ENCODE peak calls at places on chromosomes 3 and 15, in five cellular contexts. E is tibial nerve, B is upper lobe of left lung, O is stomach, U is A549. W is an unnamed sample. For H3K4me1, the result is how much of the 10 kb centered on the place peaks cover.

GRCh38 chr3:15964605-15965061 is 166.9 kb upstream of the ANKRD28 start:
- DNase-seq in O (no peak), B (no peak), U (no peak), E (peak), W (no peak)

GRCh38 chr3:99645277-99646106 is 7.1 kb downstream of the COL8A1 start:
- DNase-seq in O (no peak), E (no peak), B (no peak), U (peak), W (no peak)

GRCh38 chr3:42680256-42680655 is 5.1 kb upstream of the KLHL40 start:
- DNase-seq in U (no peak), B (no peak), O (no peak), E (no peak), W (no peak)

GRCh38 chr15:65285291-65286068 is 1.2 kb downstream of the PARP16 start:
- DNase-seq in O (no peak), E (no peak), B (no peak), U (no peak), W (no peak)

GRCh38 chr3:99999541-99999940 is 114.8 kb downstream of the FILIP1L start:
- DNase-seq in B (no peak), U (no peak), O (no peak), E (no peak), W (no peak)

GRCh38 chr15:92377083-92377789 is 16.4 kb upstream of the ST8SIA2 start:
- DNase-seq in O (no peak), E (no peak), U (peak), B (no peak), W (no peak)

GRCh38 chr3:15121936-15122335 is 23.0 kb upstream of the RBSN start:
- DNase-seq in E (no peak), O (no peak), U (no peak), B (no peak), W (no peak)

GRCh38 chr3:46666471-46666845 is 27.0 kb downstream of the ALS2CL start:
- DNase-seq in B (no peak), U (no peak), E (no peak), O (peak), W (peak)

GRCh38 chr3:182136008-182136910 is 424.5 kb downstream of the SOX2 start:
- DNase-seq in B (no peak), E (no peak), O (no peak), U (peak), W (no peak)

GRCh38 chr15:42427429-42428223 is 63.3 kb downstream of the ZNF106 start:
- DNase-seq in E (no peak), B (no peak), O (no peak), U (no peak), W (no peak)

GRCh38 chr3:13703071-13703470 is 154.1 kb downstream of the FBLN2 start:
- DNase-seq in O (no peak), E (no peak), U (no peak), B (no peak), W (peak)

GRCh38 chr15:25543156-25543555 is 104.3 kb upstream of the UBE3A start:
- DNase-seq in B (no peak), U (no peak), E (peak), O (no peak), W (no peak)

GRCh38 chr15:81373996-81374395 is at the start of gene TMC3:
- DNase-seq in O (no peak), E (no peak), B (no peak), U (no peak), W (no peak)

GRCh38 chr3:73766599-73767378 is 142.0 kb upstream of the PDZRN3 start:
- DNase-seq in O (no peak), B (no peak), U (no peak), E (peak), W (no peak)

GRCh38 chr15:40899536-40900207 is 5.4 kb downstream of the VPS18 start:
- DNase-seq in U (no peak), E (no peak), O (no peak), B (peak), W (no peak)

GRCh38 chr3:179260949-179261765 is 10.2 kb upstream of the KCNMB3 start:
- DNase-seq in E (peak), B (peak), O (peak), U (peak), W (no peak)

GRCh38 chr15:58501636-58502178 is 69.9 kb downstream of the LIPC start:
- DNase-seq in U (no peak), B (no peak), E (no peak), O (no peak), W (no peak)

GRCh38 chr3:10973196-10973595 is 19.4 kb upstream of the SLC6A1 start:
- DNase-seq in O (no peak), E (no peak), U (no peak), B (no peak), W (no peak)

GRCh38 chr3:42684632-42685362 is 540 bp upstream of the KLHL40 start:
- DNase-seq in U (no peak), B (no peak), O (no peak), E (no peak), W (peak)

GRCh38 chr15:71683401-71684274 is 126.7 kb upstream of the NR2E3 start:
- DNase-seq in E (no peak), B (no peak), O (no peak), U (no peak), W (no peak)

GRCh38 chr3:182947892-182948291 is 32.4 kb downstream of the DCUN1D1 start:
- DNase-seq in U (peak), O (no peak), B (no peak), E (no peak), W (no peak)

GRCh38 chr3:31268868-31269267 is 263.9 kb upstream of the STT3B start:
- DNase-seq in B (no peak), O (no peak), E (no peak), U (no peak), W (no peak)

GRCh38 chr3:40504636-40505430 is 1.0 kb upstream of the ZNF620 start:
- DNase-seq in U (peak), B (no peak), E (peak), O (no peak), W (peak)

GRCh38 chr3:104873331-104873730 is 493.4 kb upstream of the ALCAM start:
- DNase-seq in E (no peak), B (no peak), U (no peak), O (no peak), W (no peak)

GRCh38 chr15:66780973-66781718 is 79.1 kb downstream of the SMAD6 start:
- DNase-seq in B (peak), E (no peak), O (no peak), U (no peak), W (no peak)

GRCh38 chr15:66778716-66779115 is 76.7 kb downstream of the SMAD6 start:
- DNase-seq in O (no peak), U (no peak), B (no peak), E (no peak), W (no peak)

GRCh38 chr15:66778314-66778665 is 76.3 kb downstream of the SMAD6 start:
- DNase-seq in E (no peak), O (no peak), U (no peak), B (no peak), W (no peak)

GRCh38 chr15:66779331-66780009 is 77.4 kb downstream of the SMAD6 start:
- DNase-seq in B (no peak), U (no peak), E (no peak), O (no peak), W (no peak)

DNA sequence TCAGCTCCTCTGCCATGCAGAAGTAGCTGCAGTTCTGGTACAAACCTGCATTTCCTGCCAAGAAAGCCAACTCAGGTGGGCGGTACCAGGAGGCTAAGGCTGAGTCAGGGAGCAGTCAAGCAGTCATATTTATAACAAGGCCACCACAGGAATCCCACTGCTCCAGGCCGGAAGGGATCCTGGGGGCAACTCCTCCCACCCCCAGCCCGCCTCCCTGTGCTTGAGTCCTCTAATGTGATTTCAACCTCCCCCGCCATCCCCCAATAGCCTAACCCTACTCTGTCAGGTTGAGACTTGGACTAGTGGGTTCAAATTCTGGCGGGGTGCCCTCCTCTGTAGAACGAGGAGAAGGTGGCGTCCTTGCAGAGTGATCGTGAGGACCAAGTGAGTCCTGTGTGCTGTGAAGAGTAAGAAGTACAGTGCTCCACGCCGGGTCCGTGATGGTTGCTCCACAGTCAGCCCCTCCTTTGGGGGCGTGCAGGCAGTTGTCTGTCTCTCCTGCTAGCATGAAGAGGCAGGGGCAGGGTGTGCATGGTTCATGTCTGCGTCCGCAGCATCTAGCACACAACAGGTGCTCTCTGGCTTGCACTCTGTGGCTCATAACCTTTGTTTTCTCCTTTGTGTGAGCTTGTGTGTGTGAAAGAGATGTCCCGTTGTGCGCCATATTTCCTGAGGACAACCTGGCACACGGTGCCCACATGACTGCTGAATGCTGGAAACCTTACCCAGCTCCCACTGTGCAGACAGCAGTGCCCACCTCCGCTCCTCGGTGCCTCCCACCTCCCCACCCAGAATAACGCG is 78.3 kb downstream of the SMAD6 start:
- DNase-seq in B (no peak), E (no peak), O (no peak), U (peak), W (no peak)
- TF ChIP-seq EP300 in B (no peak), E (no peak), O (no peak), U (no peak), W (no peak)

GRCh38 chr3:187261541-187261969 is 30.0 kb downstream of the MASP1 start:
- DNase-seq in E (no peak), O (no peak), U (no peak), B (no peak), W (no peak)
- H3K4me1 ChIP-seq in E (under half), O (under half), U (under half), B (under half), W (under half)

GRCh38 chr3:64759811-64760210 is 72.0 kb upstream of the ADAMTS9 start:
- DNase-seq in U (no peak), O (no peak), B (no peak), E (no peak), W (no peak)
- TF ChIP-seq EP300 in U (no peak), O (no peak), B (peak), E (no peak), W (peak)

GRCh38 chr15:100770781-100771584 is 108.6 kb upstream of the ALDH1A3 start:
- DNase-seq in E (no peak), O (no peak), U (no peak), B (no peak), W (no peak)

GRCh38 chr15:100771745-100772144 is 107.9 kb upstream of the ALDH1A3 start:
- DNase-seq in O (no peak), E (no peak), B (no peak), U (no peak), W (peak)

GRCh38 chr15:100768501-100768931 is 111.1 kb upstream of the ALDH1A3 start:
- DNase-seq in B (no peak), U (no peak), O (no peak), E (no peak), W (peak)

GRCh38 chr15:100769043-100769974 is 110.3 kb upstream of the ALDH1A3 start:
- DNase-seq in B (peak), E (no peak), O (no peak), U (no peak), W (peak)

GRCh38 chr15:100769975-100770340 is 109.7 kb upstream of the ALDH1A3 start:
- DNase-seq in B (no peak), U (no peak), O (no peak), E (no peak), W (no peak)
- H3K4me1 ChIP-seq in B (under half), U (under half), O (under half), E (under half), W (under half)

DNA sequence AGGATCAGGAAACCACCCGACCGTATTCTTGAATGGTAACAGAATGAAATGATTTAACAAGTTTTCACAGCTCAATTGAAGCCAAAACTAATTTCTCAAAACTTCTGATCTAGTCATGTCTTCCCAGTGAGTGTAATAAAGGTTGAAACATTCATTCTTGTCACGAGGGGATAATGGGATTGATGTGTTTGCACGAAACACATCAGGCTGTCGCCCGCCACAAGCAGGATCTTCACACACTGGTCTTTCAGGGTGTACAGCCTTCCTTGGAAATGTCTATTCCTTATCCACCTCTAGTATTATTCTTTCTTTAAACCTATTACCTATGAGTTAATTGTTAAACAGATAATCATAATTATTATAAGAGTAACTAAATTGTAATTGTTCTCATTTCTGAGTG is 94.3 kb downstream of the KCNAB1 start:
- DNase-seq in U (no peak), B (no peak), E (no peak), O (no peak), W (no peak)
- TF ChIP-seq EP300 in U (no peak), B (no peak), E (no peak), O (no peak), W (no peak)

DNA sequence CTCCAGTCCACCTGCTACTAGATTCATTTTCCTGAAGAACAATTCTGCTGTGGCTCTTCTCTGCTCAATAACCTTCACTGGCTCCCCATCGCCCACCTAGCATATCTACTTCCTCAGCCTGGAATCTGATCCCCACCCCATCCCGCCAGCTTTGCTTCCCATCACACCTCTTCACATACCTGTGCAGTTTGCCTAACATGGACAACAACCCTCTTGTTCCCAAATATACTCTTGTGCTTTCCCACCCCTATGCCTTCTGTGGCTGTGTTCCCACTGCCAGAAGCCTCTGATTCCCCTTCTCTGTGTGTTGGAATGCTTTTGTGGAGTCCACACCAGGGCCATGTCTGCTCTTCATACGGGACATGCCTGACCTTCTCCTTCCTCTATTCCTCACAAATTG is 29.5 kb downstream of the CMTM7 start:
- DNase-seq in O (no peak), U (no peak), B (no peak), E (no peak), W (no peak)
- H3K4me1 ChIP-seq in O (under half), U (under half), B (half or more), E (half or more), W (under half)

DNA sequence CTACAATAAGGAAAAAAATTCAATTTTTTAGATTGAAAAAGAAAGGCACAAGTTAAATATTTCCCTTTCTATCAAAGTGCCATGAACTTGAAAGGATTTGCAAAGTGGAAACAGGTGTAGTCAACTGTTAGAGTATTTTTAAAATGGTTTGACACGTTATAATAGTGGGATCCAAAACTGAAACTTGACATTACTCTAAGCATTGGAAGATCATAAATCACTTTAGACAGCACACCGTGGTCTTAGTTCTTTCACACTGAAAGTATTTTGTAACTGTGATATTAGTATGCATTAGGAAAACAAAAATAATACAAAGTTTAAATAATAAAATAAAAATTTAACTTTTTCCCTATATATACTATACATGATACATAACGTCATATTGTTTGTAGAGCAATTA is 933.1 kb downstream of the EPHA3 start:
- DNase-seq in O (no peak), B (no peak), U (no peak), E (no peak), W (no peak)
- TF ChIP-seq EP300 in O (no peak), B (no peak), U (no peak), E (no peak), W (no peak)

GRCh38 chr3:39327746-39328349 is 1.7 kb upstream of the CCR8 start:
- DNase-seq in E (no peak), U (no peak), O (no peak), B (no peak), W (no peak)
- H3K4me1 ChIP-seq in E (under half), U (under half), O (under half), B (under half), W (under half)